ENCODE peak calls at places on chromosome 20, in ten cellular contexts. N is stimulated activated CD4-positive, alpha-beta T cell treated with anti-CD3 and anti-CD28 coated beads, Interleukin-2, amount 100 ng/mL, for 48 hours; L is CD4-positive, CD25-positive, alpha-beta regulatory T cell; P is anterior cingulate cortex; Z is RPMI7951; F is AML-193; S is osteoblast; W is GM20000; Q is NCI-H1694 treated with DMSO at 0.1 percent for 48 hours; C is body of pancreas. Y is an unnamed sample.

GRCh38 chr20:21499641-21500040 is 14.2 kb downstream of the NKX2-2 start:
- DNase-seq in N (no peak), L (no peak), P (no peak), Z (no peak), F (no peak), S (no peak), W (no peak), Q (no peak), C (no peak), Y (no peak)

GRCh38 chr20:32013326-32013725 is 3.1 kb downstream of the CCM2L start:
- DNase-seq in N (no peak), L (no peak), P (no peak), Z (no peak), F (no peak), S (no peak), W (no peak), Q (no peak), C (no peak), Y (no peak)

GRCh38 chr20:36237477-36237876 is 1.2 kb downstream of the AAR2 start:
- DNase-seq in N (no peak), L (no peak), P (no peak), Z (no peak), F (no peak), S (no peak), W (no peak), Q (no peak), C (no peak), Y (no peak)

GRCh38 chr20:5073154-5074049 is 46.4 kb downstream of the PCNA start:
- DNase-seq in N (no peak), L (no peak), P (peak), Z (peak), F (peak), S (peak), W (no peak), Q (no peak), C (peak), Y (no peak)

GRCh38 chr20:12012241-12013222 is 94.8 kb downstream of the BTBD3 start:
- DNase-seq in N (peak), L (no peak), P (no peak), Z (peak), F (peak), S (peak), W (peak), Q (peak), C (peak), Y (peak)

GRCh38 chr20:51687071-51687470 is 81.1 kb downstream of the ATP9A start:
- DNase-seq in N (no peak), L (no peak), P (no peak), Z (peak), F (no peak), S (peak), W (no peak), Q (no peak), C (no peak), Y (no peak)

GRCh38 chr20:43751167-43752050 is 24.6 kb upstream of the GTSF1L start:
- DNase-seq in N (peak), L (peak), P (no peak), Z (peak), F (peak), S (peak), W (peak), Q (no peak), C (no peak), Y (no peak)

GRCh38 chr20:35511814-35512420 is 17.5 kb downstream of the C20orf173 start:
- DNase-seq in N (no peak), L (no peak), P (no peak), Z (peak), F (peak), S (peak), W (no peak), Q (no peak), C (no peak), Y (no peak)

GRCh38 chr20:16260911-16261310 is 312.3 kb downstream of the KIF16B start:
- DNase-seq in N (no peak), L (no peak), P (no peak), Z (no peak), F (no peak), S (no peak), W (no peak), Q (no peak), C (no peak), Y (no peak)

GRCh38 chr20:4064118-4064962 is 49.0 kb upstream of the RNF24 start:
- DNase-seq in N (no peak), L (no peak), P (no peak), Z (peak), F (peak), S (peak), W (no peak), Q (no peak), C (peak), Y (no peak)

GRCh38 chr20:62496525-62497218 is 20.9 kb upstream of the GATA5 start:
- DNase-seq in N (no peak), L (no peak), P (no peak), Z (no peak), F (no peak), S (no peak), W (peak), Q (peak), C (no peak), Y (peak)

GRCh38 chr20:46027245-46027853 is 1.7 kb upstream of the SLC12A5 start:
- DNase-seq in N (no peak), L (peak), P (no peak), Z (peak), F (peak), S (peak), W (peak), Q (no peak), C (peak), Y (no peak)